ENCODE peak calls at places on chromosome 5, in four cellular contexts. E is IMR-90, U is H1, P is mesenchymal stem cell. Z is an unnamed sample. For H3K4me1, the result is how much of the 10 kb centered on the place peaks cover.

GRCh38 chr5:141822134-141822533 is 56.1 kb downstream of the PCDH1 start:
- DNase-seq in E (peak), P (no peak), U (no peak), Z (no peak)

GRCh38 chr5:89595065-89595464 is 712.1 kb upstream of the MEF2C start:
- DNase-seq in E (no peak), U (no peak), P (no peak), Z (no peak)

GRCh38 chr5:95958308-95959014 is 3.2 kb downstream of the ELL2 start:
- DNase-seq in U (no peak), P (peak), E (peak), Z (no peak)

GRCh38 chr5:98768160-98769005 is 5.1 kb upstream of the RGMB start:
- DNase-seq in U (peak), P (peak), E (peak), Z (peak)

GRCh38 chr5:172659909-172660628 is 19.0 kb downstream of the NEURL1B start:
- DNase-seq in U (no peak), E (peak), P (peak), Z (peak)

GRCh38 chr5:141883948-141884318 is 5.7 kb upstream of the PCDH1 start:
- DNase-seq in U (no peak), P (no peak), E (no peak), Z (no peak)

GRCh38 chr5:172939561-172939960 is 19.7 kb upstream of the RPL26L1 start:
- DNase-seq in E (peak), U (no peak), P (no peak), Z (no peak)

GRCh38 chr5:31854625-31855526 is 215.9 kb downstream of the PDZD2 start:
- DNase-seq in E (no peak), P (peak), U (peak), Z (peak)

GRCh38 chr5:17415282-17415681 is 82.7 kb upstream of the TAF11L2 start:
- DNase-seq in U (no peak), E (no peak), P (no peak), Z (peak)

GRCh38 chr5:176629853-176630680 is at the start of the genes EIF4E1B and SNCB:
- DNase-seq in U (no peak), E (no peak), P (peak), Z (peak)

GRCh38 chr5:33936004-33936380 is 194 bp upstream of the RXFP3 start:
- DNase-seq in P (peak), E (peak), U (no peak), Z (peak)

GRCh38 chr5:86143837-86144236 is 473.9 kb upstream of the COX7C start:
- DNase-seq in P (peak), E (no peak), U (no peak), Z (no peak)

DNA sequence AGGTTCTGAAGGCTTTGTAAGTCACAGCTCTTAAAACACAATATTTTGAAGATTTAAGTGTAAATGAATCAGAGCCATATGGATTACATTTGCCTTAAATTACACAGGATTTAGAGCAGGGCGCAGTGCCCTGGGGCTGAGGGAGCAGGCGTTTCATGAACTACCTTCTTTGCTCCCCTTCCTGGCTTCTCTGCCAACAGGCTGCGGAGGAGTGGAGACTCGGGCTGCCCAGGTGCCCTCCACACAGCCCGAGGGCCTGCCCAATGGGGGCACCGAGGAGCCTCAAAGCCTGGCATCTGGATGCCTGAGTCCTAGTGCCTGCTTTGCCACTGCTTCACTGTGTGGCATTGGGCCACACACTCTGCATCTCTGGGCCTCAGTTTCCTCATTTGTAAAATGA is 90.6 kb upstream of the HAND1 start:
- DNase-seq in E (no peak), P (no peak), U (no peak), Z (no peak)
- H4K91ac ChIP-seq in E (no peak), P (no peak), U (no peak), Z (no peak)

DNA sequence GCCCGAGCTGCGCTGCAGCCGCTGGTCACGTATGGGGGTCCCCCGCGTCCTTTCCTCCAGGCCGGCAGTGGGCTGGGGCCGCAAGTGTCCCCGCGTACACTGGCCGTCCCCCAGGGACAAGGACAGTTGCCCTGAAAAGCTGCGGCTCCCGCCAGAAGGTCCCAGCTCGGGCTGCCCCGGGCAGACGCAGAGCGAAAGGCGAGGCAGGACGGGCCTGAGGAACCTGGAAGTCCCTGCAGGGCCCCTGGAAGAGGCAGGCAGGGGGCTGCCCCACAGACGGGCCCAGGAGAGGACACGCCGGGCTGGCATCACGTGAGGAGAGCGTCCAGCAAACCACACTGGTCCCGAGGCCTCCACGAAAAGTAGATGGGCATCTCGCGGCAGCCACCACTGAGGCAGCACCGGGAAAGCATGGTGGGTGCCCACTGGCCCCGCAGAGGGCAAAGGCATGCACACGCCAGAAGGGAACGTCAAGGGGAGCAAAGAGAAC is 3.2 kb upstream of the NKD2 start:
- DNase-seq in E (no peak), U (no peak), P (no peak), Z (no peak)
- H3K4me3 ChIP-seq in E (no peak), U (peak), P (peak), Z (peak)

GRCh38 chr5:132476853-132477729 is 13.5 kb downstream of the IRF1 start:
- DNase-seq in P (peak), U (no peak), E (no peak), Z (no peak)
- H3K4me1 ChIP-seq in P (under half), U (under half), E (under half), Z (under half)

GRCh38 chr5:56270058-56270457 is 36.9 kb upstream of the ANKRD55 start:
- DNase-seq in P (peak), U (no peak), E (no peak), Z (no peak)

GRCh38 chr5:56273376-56274005 is 40.4 kb upstream of the ANKRD55 start:
- DNase-seq in E (no peak), P (no peak), U (no peak), Z (no peak)

GRCh38 chr5:56272765-56273164 is 39.6 kb upstream of the ANKRD55 start:
- DNase-seq in P (no peak), U (no peak), E (no peak), Z (no peak)

GRCh38 chr5:56269216-56269927 is 36.2 kb upstream of the ANKRD55 start:
- DNase-seq in P (peak), E (peak), U (no peak), Z (no peak)

DNA sequence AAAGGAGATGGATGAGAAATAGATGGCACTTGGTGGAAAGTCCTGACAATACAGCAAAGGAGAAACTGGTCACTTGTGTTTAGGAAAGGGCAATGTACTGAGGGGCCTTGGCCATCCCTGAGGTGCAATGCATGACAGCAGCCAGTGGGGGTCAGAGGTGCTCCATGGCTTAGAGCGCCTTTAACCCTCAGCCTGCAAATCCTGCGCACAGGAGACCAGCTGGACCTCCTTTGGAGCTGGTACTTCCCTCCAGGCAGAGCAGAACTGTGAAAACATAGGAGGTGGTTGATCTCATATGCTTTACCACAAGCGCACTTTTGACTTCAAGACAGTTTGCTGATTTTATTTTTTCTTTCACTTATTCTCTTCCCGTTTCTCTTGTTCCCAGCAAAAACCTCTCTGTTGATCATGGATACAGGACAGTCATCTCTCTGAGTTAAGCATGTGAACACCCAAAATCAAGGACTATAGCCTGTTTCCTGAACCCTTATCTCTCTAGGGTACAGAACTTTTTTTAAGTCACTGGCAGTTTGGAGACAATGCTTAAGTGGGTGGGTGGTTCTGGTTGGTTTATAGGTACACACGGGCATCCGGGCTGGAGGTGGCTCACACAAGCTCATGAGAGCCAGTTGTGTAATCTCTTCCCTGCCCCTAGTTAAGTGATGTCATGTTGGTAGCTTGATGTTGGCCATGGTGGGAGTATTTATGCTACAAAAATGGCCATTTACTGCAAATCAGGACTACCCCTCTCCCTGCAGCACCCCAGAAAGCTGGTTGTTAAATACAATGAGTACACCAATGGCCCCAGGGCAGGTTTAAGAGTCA is 37.6 kb upstream of the ANKRD55 start:
- DNase-seq in U (peak), P (peak), E (peak), Z (peak)
- H4K91ac ChIP-seq in U (no peak), P (no peak), E (peak), Z (no peak)

GRCh38 chr5:58455066-58455465 is 4.8 kb downstream of the PLK2 start:
- DNase-seq in P (peak), U (no peak), E (peak), Z (no peak)
- H3K4me3 ChIP-seq in P (peak), U (no peak), E (no peak), Z (no peak)

GRCh38 chr5:164060956-164061355 is 555.5 kb downstream of the MAT2B start:
- DNase-seq in U (no peak), P (no peak), E (no peak), Z (no peak)
- H3K4me1 ChIP-seq in U (under half), P (under half), E (under half), Z (under half)

GRCh38 chr5:159571501-159572244 is 241.4 kb upstream of the IL12B start:
- DNase-seq in E (no peak), P (no peak), U (no peak), Z (no peak)
- H4K91ac ChIP-seq in E (no peak), P (no peak), U (no peak), Z (no peak)

GRCh38 chr5:77180167-77181081 is 30.1 kb upstream of the PDE8B start:
- DNase-seq in E (no peak), P (peak), U (no peak), Z (no peak)
- H3K4me3 ChIP-seq in E (peak), P (peak), U (peak), Z (peak)

GRCh38 chr5:150505041-150505511 is 2.9 kb upstream of the NDST1 start:
- DNase-seq in E (no peak), U (no peak), P (no peak), Z (no peak)

GRCh38 chr5:150506571-150507282 is 1.2 kb upstream of the NDST1 start:
- DNase-seq in P (no peak), U (no peak), E (no peak), Z (no peak)

GRCh38 chr5:150503977-150504620 is 3.8 kb upstream of the NDST1 start:
- DNase-seq in E (no peak), U (no peak), P (no peak), Z (no peak)

GRCh38 chr5:150507283-150508020 is 479 bp upstream of the NDST1 start:
- DNase-seq in E (no peak), U (no peak), P (no peak), Z (no peak)

DNA sequence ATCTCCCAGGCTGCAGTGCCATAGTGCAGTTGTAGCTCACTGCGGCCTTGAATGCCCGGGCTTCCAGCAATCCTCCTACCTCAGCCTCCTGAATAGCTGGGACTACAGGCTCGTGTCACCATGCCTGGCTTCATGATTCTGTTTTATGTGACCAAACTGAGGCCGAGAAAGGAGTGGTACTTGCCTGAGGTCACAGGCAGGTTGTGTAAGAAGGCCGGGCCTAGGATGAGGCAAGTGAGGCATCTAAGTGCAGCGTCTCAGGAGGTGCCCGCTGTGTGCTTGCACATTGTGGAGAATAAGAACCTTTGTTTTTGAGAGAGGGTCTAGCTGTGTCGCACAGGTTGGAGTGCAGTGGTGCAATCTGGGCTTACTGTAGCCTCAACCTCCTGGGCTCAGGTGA is 2.1 kb upstream of the NDST1 start:
- DNase-seq in P (no peak), U (no peak), E (no peak), Z (no peak)
- H3K4me1 ChIP-seq in P (half or more), U (under half), E (half or more), Z (under half)

GRCh38 chr5:126512451-126512850 is 82.6 kb downstream of the ALDH7A1 start:
- DNase-seq in P (no peak), U (no peak), E (no peak), Z (no peak)
- H4K91ac ChIP-seq in P (no peak), U (no peak), E (no peak), Z (no peak)